ENCODE peak calls at places on chromosomes 7 and 10, in seven cellular contexts. T, E, C, W, Z, I and L are unnamed samples.

GRCh38 chr10:114685456-114685855 is 27.4 kb upstream of the ABLIM1 start:
- DNase-seq in T (no peak), E (no peak), C (peak), W (no peak), Z (no peak), I (no peak), L (no peak)

GRCh38 chr7:99272476-99273045 is at the start of gene MYH16:
- DNase-seq in T (peak), E (no peak), C (no peak), W (no peak), Z (no peak), I (no peak), L (no peak)

GRCh38 chr10:78292987-78293865 is 259.6 kb downstream of the RPS24 start:
- DNase-seq in T (no peak), E (no peak), C (no peak), W (peak), Z (no peak), I (no peak), L (no peak)

GRCh38 chr7:2172311-2173183 is 60.2 kb downstream of the MAD1L1 start:
- DNase-seq in T (no peak), E (no peak), C (peak), W (no peak), Z (no peak), I (no peak), L (no peak)

GRCh38 chr10:128047337-128047736 is 78.9 kb downstream of the MKI67 start:
- DNase-seq in T (peak), E (no peak), C (peak), W (no peak), Z (peak), I (peak), L (peak)

GRCh38 chr7:150344299-150344698 is 2.9 kb upstream of the RARRES2 start:
- DNase-seq in T (no peak), E (no peak), C (no peak), W (no peak), Z (no peak), I (no peak), L (no peak)

GRCh38 chr10:6162589-6163356 is 40.0 kb upstream of the PFKFB3 start:
- DNase-seq in T (no peak), E (peak), C (no peak), W (peak), Z (no peak), I (no peak), L (no peak)

GRCh38 chr10:124896751-124897150 is 45.2 kb upstream of the ZRANB1 start:
- DNase-seq in T (no peak), E (no peak), C (no peak), W (no peak), Z (no peak), I (no peak), L (no peak)

GRCh38 chr10:101986277-101986971 is 69.5 kb downstream of the ARMH3 start:
- DNase-seq in T (peak), E (peak), C (no peak), W (no peak), Z (no peak), I (no peak), L (no peak)

GRCh38 chr10:87961314-87961713 is 97.9 kb downstream of the PTEN start:
- DNase-seq in T (no peak), E (no peak), C (no peak), W (no peak), Z (no peak), I (no peak), L (no peak)

GRCh38 chr7:112254166-112254565 is 47.7 kb downstream of the ZNF277 start:
- DNase-seq in T (no peak), E (no peak), C (no peak), W (no peak), Z (no peak), I (no peak), L (no peak)

GRCh38 chr7:1052031-1052818 is 7.9 kb downstream of the GPR146 start:
- DNase-seq in T (no peak), E (no peak), C (no peak), W (no peak), Z (no peak), I (no peak), L (no peak)

GRCh38 chr7:4163565-4164203 is 518.4 kb upstream of the FOXK1 start:
- DNase-seq in T (no peak), E (no peak), C (no peak), W (no peak), Z (no peak), I (no peak), L (no peak)

GRCh38 chr7:45055594-45056219 is 33.1 kb downstream of the NACAD start:
- DNase-seq in T (no peak), E (no peak), C (no peak), W (no peak), Z (no peak), I (no peak), L (no peak)

GRCh38 chr7:101436857-101437576 is 74.3 kb downstream of the COL26A1 start:
- DNase-seq in T (peak), E (no peak), C (no peak), W (peak), Z (no peak), I (peak), L (no peak)

GRCh38 chr7:55026867-55027490 is 8.2 kb downstream of the EGFR start:
- DNase-seq in T (peak), E (no peak), C (no peak), W (no peak), Z (no peak), I (no peak), L (no peak)

GRCh38 chr7:34155225-34155908 is 250.0 kb downstream of the BMPER start:
- DNase-seq in T (no peak), E (no peak), C (no peak), W (no peak), Z (no peak), I (no peak), L (no peak)

GRCh38 chr10:118592675-118593330 is 2.6 kb downstream of the PRLHR start:
- DNase-seq in T (no peak), E (no peak), C (no peak), W (no peak), Z (no peak), I (no peak), L (no peak)

GRCh38 chr7:92671502-92672169 is 81.4 kb upstream of the FAM133B start:
- DNase-seq in T (no peak), E (no peak), C (no peak), W (no peak), Z (no peak), I (no peak), L (no peak)

GRCh38 chr7:71283802-71284201 is 151.9 kb downstream of the GALNT17 start:
- DNase-seq in T (no peak), E (no peak), C (no peak), W (no peak), Z (no peak), I (no peak), L (no peak)

GRCh38 chr10:88152720-88153119 is 289.3 kb downstream of the PTEN start:
- DNase-seq in T (peak), E (no peak), C (no peak), W (no peak), Z (peak), I (no peak), L (no peak)

GRCh38 chr10:59323036-59323459 is 39.3 kb downstream of the FAM13C start:
- DNase-seq in T (no peak), E (no peak), C (no peak), W (no peak), Z (no peak), I (no peak), L (no peak)

GRCh38 chr10:46046261-46046660 is at the start of gene MSMB:
- DNase-seq in T (no peak), E (no peak), C (no peak), W (no peak), Z (no peak), I (no peak), L (no peak)

GRCh38 chr10:108755661-108756060 is 1167.7 kb downstream of the XPNPEP1 start:
- DNase-seq in T (no peak), E (no peak), C (no peak), W (no peak), Z (no peak), I (no peak), L (no peak)

GRCh38 chr10:63703113-63703670 is 182.0 kb downstream of the REEP3 start:
- DNase-seq in T (no peak), E (no peak), C (no peak), W (no peak), Z (no peak), I (no peak), L (no peak)

GRCh38 chr10:6185039-6185716 is 17.6 kb upstream of the PFKFB3 start:
- DNase-seq in T (no peak), E (peak), C (no peak), W (no peak), Z (no peak), I (no peak), L (no peak)

GRCh38 chr7:2000153-2000687 is 232.5 kb downstream of the MAD1L1 start:
- DNase-seq in T (no peak), E (no peak), C (no peak), W (no peak), Z (no peak), I (no peak), L (no peak)

GRCh38 chr10:90579602-90580242 is 278.1 kb downstream of the HTR7 start:
- DNase-seq in T (peak), E (no peak), C (no peak), W (no peak), Z (no peak), I (peak), L (no peak)

GRCh38 chr10:80460399-80461207 is 6.5 kb downstream of the TSPAN14 start:
- DNase-seq in T (peak), E (peak), C (no peak), W (no peak), Z (no peak), I (no peak), L (no peak)

GRCh38 chr10:119658274-119658673 is 7.1 kb downstream of the BAG3 start:
- DNase-seq in T (peak), E (peak), C (peak), W (no peak), Z (no peak), I (no peak), L (no peak)

GRCh38 chr7:31986878-31987518 is 83.2 kb downstream of the PDE1C start:
- DNase-seq in T (no peak), E (no peak), C (no peak), W (no peak), Z (no peak), I (no peak), L (no peak)